ENCODE peak calls at places on chromosome 20, in six cellular contexts. B is adrenal gland, C is AG09319, I is AG04449, R is endothelial cell, E is neural progenitor cell. J is an unnamed sample.

GRCh38 chr20:53238121-53238660 is 266.0 kb downstream of the TSHZ2 start:
- DNase-seq in R (no peak), I (no peak), C (no peak), B (no peak), E (no peak), J (no peak)

GRCh38 chr20:35992713-35993335 is 24.4 kb downstream of the CNBD2 start:
- DNase-seq in C (no peak), B (peak; percentile 48), I (no peak), E (peak; percentile 75), R (peak; percentile 48), J (no peak)

GRCh38 chr20:54132612-54133433 is 41.0 kb downstream of the CYP24A1 start:
- DNase-seq in C (peak; percentile 97), E (peak; percentile 52), R (no peak), B (peak; percentile 61), I (peak; percentile 95), J (peak; percentile 97)

GRCh38 chr20:61313396-61313795 is 61.3 kb downstream of the CDH4 start:
- DNase-seq in B (no peak), C (no peak), I (no peak), R (no peak), E (no peak), J (no peak)

GRCh38 chr20:47035191-47035590 is 140.5 kb downstream of the EYA2 start:
- DNase-seq in I (no peak), R (no peak), C (no peak), E (no peak), B (no peak), J (no peak)

GRCh38 chr20:18688676-18689075 is 100.8 kb downstream of the DTD1 start:
- DNase-seq in C (no peak), B (no peak), I (no peak), R (no peak), E (no peak), J (no peak)

GRCh38 chr20:8291200-8291599 is 159.1 kb downstream of the PLCB1 start:
- DNase-seq in B (no peak), I (no peak), E (no peak), R (no peak), C (no peak), J (no peak)

GRCh38 chr20:31819083-31819784 is at the start of gene MYLK2:
- DNase-seq in I (no peak), R (no peak), C (no peak), B (no peak), E (no peak), J (no peak)

GRCh38 chr20:50794846-50795634 is at the start of gene BCAS4:
- DNase-seq in E (peak; percentile 95), R (peak; percentile 90), B (peak; percentile 42), C (peak; percentile 50), I (no peak), J (peak; percentile 24)

GRCh38 chr20:23116301-23117089 is 30.4 kb upstream of the CD93 start:
- DNase-seq in R (no peak), E (no peak), I (peak; percentile 40), B (peak; percentile 78), C (no peak), J (peak; percentile 63)

GRCh38 chr20:12570371-12570770 is 438.4 kb upstream of the SPTLC3 start:
- DNase-seq in R (peak; percentile 57), B (no peak), I (no peak), E (peak; percentile 74), C (no peak), J (no peak)

GRCh38 chr20:63322923-63323253 is 29.9 kb downstream of the COL20A1 start:
- DNase-seq in B (no peak), I (no peak), E (no peak), C (no peak), R (no peak), J (no peak)

GRCh38 chr20:48793776-48794175 is 34.0 kb downstream of the PREX1 start:
- DNase-seq in E (no peak), I (no peak), R (no peak), C (no peak), B (no peak), J (no peak)

GRCh38 chr20:45037050-45037449 is 63.9 kb downstream of the KCNS1 start:
- DNase-seq in E (no peak), C (no peak), I (no peak), R (no peak), B (peak; percentile 42), J (no peak)

GRCh38 chr20:54019585-54019984 is 50.8 kb downstream of the BCAS1 start:
- DNase-seq in B (no peak), I (no peak), C (no peak), R (no peak), E (no peak), J (no peak)

GRCh38 chr20:44134897-44135810 is 51.8 kb downstream of the JPH2 start:
- DNase-seq in R (no peak), I (no peak), E (no peak), C (no peak), B (no peak), J (no peak)

GRCh38 chr20:11564491-11564890 is 353.2 kb upstream of the BTBD3 start:
- DNase-seq in B (no peak), I (no peak), E (no peak), C (no peak), R (no peak), J (no peak)

GRCh38 chr20:37077009-37077408 is 18.8 kb downstream of the RBL1 start:
- DNase-seq in E (no peak), I (no peak), B (no peak), R (no peak), C (no peak), J (no peak)

GRCh38 chr20:37075932-37076685 is 19.7 kb downstream of the RBL1 start:
- DNase-seq in C (no peak), I (no peak), R (no peak), B (no peak), E (no peak), J (no peak)

DNA sequence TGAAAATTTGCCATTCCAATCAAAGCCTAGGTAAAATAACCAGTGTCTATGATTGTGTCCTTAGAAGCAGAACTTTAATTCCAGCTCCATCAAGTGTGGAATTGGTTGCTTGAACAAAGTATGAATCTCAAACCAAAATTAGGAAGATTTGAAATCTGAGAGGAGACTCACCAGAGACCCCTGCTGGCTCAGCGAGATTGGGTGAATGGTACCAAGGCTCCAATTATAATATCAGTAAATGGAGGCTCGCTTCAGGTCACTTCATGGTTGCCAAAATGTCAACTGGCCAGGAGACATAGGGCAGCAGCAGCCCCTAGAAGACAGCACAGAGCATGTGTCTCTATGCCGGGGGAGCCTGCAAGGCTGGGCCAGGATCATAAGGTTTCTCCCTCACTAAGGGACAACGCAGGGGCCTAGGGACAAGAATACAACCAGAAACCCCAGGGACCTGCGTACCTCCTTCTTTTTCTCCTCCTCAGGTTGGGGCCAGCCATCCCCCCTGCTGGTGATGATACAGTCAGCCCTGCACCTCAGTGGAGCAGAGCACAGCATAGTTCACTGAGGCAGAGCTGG is 14.0 kb downstream of the RBL1 start:
- DNase-seq in I (no peak), E (peak; percentile 3), B (no peak), C (no peak), R (peak; percentile 27), J (no peak)
- TF ChIP-seq CTCF in I (peak; percentile 26), E (peak; percentile 48), B (peak; percentile 34), C (peak; percentile 40), R (peak; percentile 10), J (peak; percentile 52)

DNA sequence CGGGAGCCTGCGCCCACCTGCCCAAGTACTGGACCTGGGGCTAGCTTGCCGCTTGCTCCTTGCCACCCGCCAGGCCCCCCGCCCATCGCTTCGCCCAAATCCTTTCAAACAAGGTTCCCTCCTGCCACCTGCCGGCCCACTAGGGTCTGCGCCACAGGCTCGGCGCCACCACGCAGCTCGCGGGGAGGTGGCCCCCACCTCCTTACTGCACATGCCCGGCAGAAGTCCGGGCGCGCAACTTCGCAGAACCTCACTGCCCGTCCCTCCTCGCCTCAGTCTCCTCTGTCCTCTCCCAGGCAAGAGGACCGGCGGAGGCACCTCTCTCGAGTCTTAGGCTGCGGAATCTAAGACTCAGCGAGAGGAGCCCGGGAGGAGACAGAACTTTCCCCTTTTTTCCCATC is 11.2 kb downstream of the GNAS-AS1 start:
- DNase-seq in C (no peak), I (no peak), R (peak; percentile 57), B (no peak), E (peak; percentile 77), J (no peak)
- TF ChIP-seq CTCF in C (peak; percentile 28), I (peak; percentile 61), R (peak; percentile 38), B (peak; percentile 42), E (peak; percentile 57), J (peak; percentile 41)

GRCh38 chr20:37619496-37619895 is 74.3 kb upstream of the CTNNBL1 start:
- DNase-seq in E (no peak), R (no peak), I (no peak), B (no peak), C (no peak), J (no peak)

GRCh38 chr20:37611852-37612251 is 82.0 kb upstream of the CTNNBL1 start:
- DNase-seq in I (no peak), E (no peak), C (no peak), B (no peak), R (no peak), J (no peak)

GRCh38 chr20:37611346-37611745 is 82.5 kb upstream of the CTNNBL1 start:
- DNase-seq in E (no peak), B (no peak), R (no peak), C (no peak), I (no peak), J (no peak)

GRCh38 chr20:37610203-37610798 is 82.6 kb upstream of the BLCAP start:
- DNase-seq in R (no peak), E (no peak), B (no peak), I (no peak), C (no peak), J (no peak)

DNA sequence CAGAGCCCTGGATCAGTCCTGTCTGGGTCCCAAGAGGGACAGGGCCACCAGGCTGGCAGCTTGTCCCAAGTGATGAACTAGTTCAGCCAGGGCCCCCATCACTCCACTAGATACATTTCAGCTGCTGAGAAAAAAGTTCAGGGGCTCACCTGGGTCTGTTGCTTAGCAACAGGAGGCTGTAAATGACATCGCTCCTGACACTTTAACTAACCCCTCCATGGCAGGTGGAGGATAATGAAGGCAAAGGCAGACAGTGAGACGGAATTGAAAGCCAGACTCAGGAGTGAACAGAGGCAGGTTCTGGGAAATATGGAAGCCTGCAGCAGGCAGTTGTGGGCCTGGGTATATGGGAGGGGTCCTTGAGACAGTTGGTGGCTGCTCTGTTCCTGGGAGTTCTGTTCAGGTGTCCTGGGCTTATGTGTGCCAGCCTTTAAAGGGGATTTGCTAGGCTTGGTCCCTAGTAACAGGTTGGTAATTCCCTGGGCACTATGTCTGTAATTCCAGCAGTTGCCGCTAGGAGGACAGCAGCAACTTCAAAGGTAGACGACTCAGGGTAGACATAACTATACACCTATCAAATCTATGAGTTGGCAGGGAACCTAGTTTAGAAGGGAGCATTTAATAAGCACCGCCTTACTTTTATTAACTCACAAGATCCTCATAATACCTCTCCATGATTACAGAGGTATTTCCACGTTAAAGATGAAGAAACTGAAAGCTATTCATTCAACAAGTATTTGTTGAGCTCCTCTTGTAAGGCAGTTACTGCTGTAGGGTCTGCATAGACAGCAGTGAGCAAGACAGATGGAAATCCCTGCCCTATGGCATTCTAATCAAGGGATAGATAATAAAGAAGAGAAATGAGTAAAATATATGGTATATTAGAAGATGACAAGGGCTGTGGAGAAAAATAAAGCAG is 78.1 kb upstream of the CTNNBL1 start:
- DNase-seq in I (no peak), B (peak; percentile 22), R (peak; percentile 74), E (peak; percentile 60), C (peak; percentile 4), J (no peak)
- TF ChIP-seq CTCF in I (peak; percentile 47), B (peak; percentile 55), R (peak; percentile 89), E (peak; percentile 76), C (peak; percentile 75), J (peak; percentile 69)

DNA sequence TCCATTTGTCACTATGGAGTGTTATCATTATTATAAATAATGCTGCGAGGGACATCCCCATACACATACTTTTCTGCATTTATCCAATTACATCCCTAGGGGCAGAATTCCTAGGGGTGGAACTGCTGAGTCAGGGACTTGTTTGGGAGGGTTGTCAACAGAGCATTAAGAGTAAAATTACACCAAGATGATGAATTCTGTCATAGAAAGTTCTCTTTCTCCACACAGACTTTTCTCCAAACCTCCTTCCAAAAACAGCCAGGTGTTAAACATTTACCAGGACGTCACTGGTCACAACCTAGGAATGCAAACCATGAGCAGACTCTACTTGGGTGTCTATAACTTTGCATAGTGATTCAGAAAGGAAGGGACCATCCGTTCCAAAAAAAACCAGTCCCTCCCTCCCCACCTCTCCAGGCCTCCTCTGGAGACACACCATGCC is 95.5 kb downstream of the PRND start:
- DNase-seq in E (no peak), I (no peak), C (peak; percentile 24), R (no peak), B (no peak), J (no peak)
- TF ChIP-seq CTCF in E (no peak), I (no peak), C (no peak), R (no peak), B (no peak), J (peak; percentile 22)